ENCODE peak calls at places on chromosome 13, in four cellular contexts. One of them, this sample, is unnamed.

GRCh38 chr13:27130223-27131015 is 41.2 kb downstream of the USP12 start:
- DNase-seq in HepG2: no peak
- DNase-seq in GM12878: no peak
- DNase-seq in K562: no peak
- DNase-seq in this sample: no peak

GRCh38 chr13:40211586-40211968 is 454.9 kb downstream of the FOXO1 start:
- DNase-seq in HepG2: no peak
- DNase-seq in GM12878: no peak
- DNase-seq in K562: no peak
- DNase-seq in this sample: no peak

GRCh38 chr13:97141564-97142005 is 80.5 kb upstream of the MBNL2 start:
- DNase-seq in K562: peak
- DNase-seq in HepG2: peak
- DNase-seq in GM12878: peak
- DNase-seq in this sample: peak

GRCh38 chr13:53100394-53101063 is 71.9 kb downstream of the OLFM4 start:
- DNase-seq in GM12878: no peak
- DNase-seq in HepG2: no peak
- DNase-seq in K562: no peak
- DNase-seq in this sample: no peak

GRCh38 chr13:31036717-31037116 is 104.3 kb downstream of the TEX26 start:
- DNase-seq in K562: no peak
- DNase-seq in GM12878: no peak
- DNase-seq in HepG2: no peak
- DNase-seq in this sample: no peak

GRCh38 chr13:34654203-34654602 is 287.9 kb upstream of the NBEA start:
- DNase-seq in K562: no peak
- DNase-seq in GM12878: no peak
- DNase-seq in HepG2: no peak
- DNase-seq in this sample: peak

GRCh38 chr13:22893149-22893548 is 287.6 kb upstream of the SGCG start:
- DNase-seq in GM12878: no peak
- DNase-seq in HepG2: no peak
- DNase-seq in K562: no peak
- DNase-seq in this sample: no peak

GRCh38 chr13:41547253-41548000 is 90.1 kb downstream of the RGCC start:
- DNase-seq in GM12878: no peak
- DNase-seq in HepG2: peak
- DNase-seq in K562: no peak
- DNase-seq in this sample: no peak

GRCh38 chr13:39685652-39686051 is 30.2 kb downstream of the COG6 start:
- DNase-seq in K562: no peak
- DNase-seq in HepG2: no peak
- DNase-seq in GM12878: no peak
- DNase-seq in this sample: no peak

GRCh38 chr13:49164712-49165111 is 55.4 kb upstream of the MLNR start:
- DNase-seq in GM12878: no peak
- DNase-seq in HepG2: no peak
- DNase-seq in K562: no peak
- DNase-seq in this sample: no peak

GRCh38 chr13:99228737-99229691 is 28.4 kb downstream of the UBAC2 start:
- DNase-seq in K562: peak
- DNase-seq in HepG2: peak
- DNase-seq in GM12878: peak
- DNase-seq in this sample: no peak

GRCh38 chr13:41554626-41555386 is 97.5 kb downstream of the RGCC start:
- DNase-seq in K562: no peak
- DNase-seq in HepG2: no peak
- DNase-seq in GM12878: peak
- DNase-seq in this sample: no peak

GRCh38 chr13:99086149-99086868 is 108.4 kb upstream of the DOCK9 start:
- DNase-seq in K562: peak
- DNase-seq in HepG2: no peak
- DNase-seq in GM12878: no peak
- DNase-seq in this sample: peak

GRCh38 chr13:37313383-37313782 is 207.9 kb upstream of the CSNK1A1L start:
- DNase-seq in K562: no peak
- DNase-seq in GM12878: no peak
- DNase-seq in HepG2: no peak
- DNase-seq in this sample: no peak

GRCh38 chr13:49638416-49639072 is 10.2 kb downstream of the ARL11 start:
- DNase-seq in K562: no peak
- DNase-seq in HepG2: no peak
- DNase-seq in GM12878: no peak
- DNase-seq in this sample: no peak

GRCh38 chr13:110297011-110297410 is 9.9 kb downstream of the COL4A1 start:
- DNase-seq in GM12878: no peak
- DNase-seq in K562: no peak
- DNase-seq in HepG2: no peak
- DNase-seq in this sample: no peak

GRCh38 chr13:110298566-110299321 is 8.2 kb downstream of the COL4A1 start:
- DNase-seq in K562: no peak
- DNase-seq in GM12878: no peak
- DNase-seq in HepG2: no peak
- DNase-seq in this sample: peak

GRCh38 chr13:110300090-110300815 is 6.7 kb downstream of the COL4A1 start:
- DNase-seq in K562: no peak
- DNase-seq in GM12878: no peak
- DNase-seq in HepG2: no peak
- DNase-seq in this sample: no peak

GRCh38 chr13:110297771-110298170 is 9.2 kb downstream of the COL4A1 start:
- DNase-seq in HepG2: no peak
- DNase-seq in K562: no peak
- DNase-seq in GM12878: no peak
- DNase-seq in this sample: no peak

GRCh38 chr13:110298221-110298565 is 8.8 kb downstream of the COL4A1 start:
- DNase-seq in K562: no peak
- DNase-seq in HepG2: no peak
- DNase-seq in GM12878: no peak
- DNase-seq in this sample: no peak
- TF ChIP-seq CREB1 in K562: no peak
- TF ChIP-seq CREB1 in HepG2: no peak
- TF ChIP-seq CREB1 in GM12878: no peak
- TF ChIP-seq CREB1 in this sample: no peak

GRCh38 chr13:85557651-85558050 is 241.6 kb downstream of the SLITRK6 start:
- DNase-seq in GM12878: no peak
- DNase-seq in HepG2: no peak
- DNase-seq in K562: no peak
- DNase-seq in this sample: no peak
- TF ChIP-seq JUNB in GM12878: no peak
- TF ChIP-seq JUNB in HepG2: no peak
- TF ChIP-seq JUNB in K562: no peak
- TF ChIP-seq JUNB in this sample: no peak

GRCh38 chr13:78593129-78593528 is 10.2 kb downstream of the POU4F1 start:
- DNase-seq in HepG2: no peak
- DNase-seq in K562: no peak
- DNase-seq in GM12878: no peak
- DNase-seq in this sample: no peak

GRCh38 chr13:78595458-78595818 is 7.9 kb downstream of the POU4F1 start:
- DNase-seq in HepG2: no peak
- DNase-seq in K562: no peak
- DNase-seq in GM12878: no peak
- DNase-seq in this sample: peak

GRCh38 chr13:78596701-78597550 is 6.4 kb downstream of the POU4F1 start:
- DNase-seq in K562: no peak
- DNase-seq in GM12878: no peak
- DNase-seq in HepG2: no peak
- DNase-seq in this sample: peak

GRCh38 chr13:78595819-78596700 is 7.3 kb downstream of the POU4F1 start:
- DNase-seq in K562: no peak
- DNase-seq in HepG2: peak
- DNase-seq in GM12878: no peak
- DNase-seq in this sample: peak

GRCh38 chr13:78593652-78594494 is 9.5 kb downstream of the POU4F1 start:
- DNase-seq in GM12878: no peak
- DNase-seq in HepG2: no peak
- DNase-seq in K562: no peak
- DNase-seq in this sample: peak
- TF ChIP-seq EZH2 in GM12878: no peak
- TF ChIP-seq EZH2 in HepG2: no peak
- TF ChIP-seq EZH2 in K562: no peak
- TF ChIP-seq EZH2 in this sample: peak

GRCh38 chr13:46648166-46648607 is 95.2 kb downstream of the LRCH1 start:
- DNase-seq in GM12878: no peak
- DNase-seq in HepG2: peak
- DNase-seq in K562: peak
- DNase-seq in this sample: peak
- TF ChIP-seq CREB1 in GM12878: no peak
- TF ChIP-seq CREB1 in HepG2: no peak
- TF ChIP-seq CREB1 in K562: no peak
- TF ChIP-seq CREB1 in this sample: no peak

GRCh38 chr13:32136716-32137115 is 105.1 kb downstream of the FRY start:
- DNase-seq in HepG2: no peak
- DNase-seq in GM12878: no peak
- DNase-seq in K562: no peak
- DNase-seq in this sample: no peak
- TF ChIP-seq JUNB in HepG2: no peak
- TF ChIP-seq JUNB in GM12878: no peak
- TF ChIP-seq JUNB in K562: no peak
- TF ChIP-seq JUNB in this sample: no peak

GRCh38 chr13:112376050-112376681 is at the start of gene SPACA7:
- DNase-seq in GM12878: no peak
- DNase-seq in HepG2: no peak
- DNase-seq in K562: no peak
- DNase-seq in this sample: no peak
- TF ChIP-seq EZH2 in GM12878: no peak
- TF ChIP-seq EZH2 in HepG2: no peak
- TF ChIP-seq EZH2 in K562: no peak
- TF ChIP-seq EZH2 in this sample: no peak

GRCh38 chr13:25329706-25330105 is 28.3 kb downstream of the NUP58 start:
- DNase-seq in GM12878: no peak
- DNase-seq in K562: no peak
- DNase-seq in HepG2: no peak
- DNase-seq in this sample: no peak
- TF ChIP-seq CREB1 in GM12878: no peak
- TF ChIP-seq CREB1 in K562: no peak
- TF ChIP-seq CREB1 in HepG2: no peak
- TF ChIP-seq CREB1 in this sample: no peak

GRCh38 chr13:43289458-43290255 is 266.3 kb downstream of the DNAJC15 start:
- DNase-seq in HepG2: no peak
- DNase-seq in GM12878: no peak
- DNase-seq in K562: no peak
- DNase-seq in this sample: no peak
- TF ChIP-seq JUNB in HepG2: no peak
- TF ChIP-seq JUNB in GM12878: no peak
- TF ChIP-seq JUNB in K562: no peak
- TF ChIP-seq JUNB in this sample: no peak

GRCh38 chr13:55534306-55534705 is 1606.4 kb upstream of the PRR20A start:
- DNase-seq in GM12878: no peak
- DNase-seq in K562: no peak
- DNase-seq in HepG2: no peak
- DNase-seq in this sample: no peak

DNA sequence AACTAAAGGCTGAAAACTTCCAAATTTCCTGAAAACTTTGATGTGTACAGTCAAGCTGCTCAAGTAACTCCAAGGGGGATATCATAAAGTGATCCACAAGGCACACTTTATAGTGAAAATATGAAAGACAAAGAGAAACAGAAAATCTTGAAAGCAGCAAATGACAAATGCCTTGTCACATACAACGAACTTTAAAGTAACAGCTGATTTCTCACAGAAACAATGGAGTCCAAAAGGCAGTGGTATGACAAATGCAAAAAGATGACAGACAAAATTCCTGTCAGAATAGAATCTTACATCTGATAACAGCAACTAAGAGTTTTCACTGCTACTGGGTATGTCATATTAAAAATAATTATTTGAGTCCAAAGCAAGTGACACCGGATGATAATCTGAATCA is 1602.3 kb upstream of the PRR20A start:
- DNase-seq in HepG2: no peak
- DNase-seq in K562: no peak
- DNase-seq in GM12878: no peak
- DNase-seq in this sample: no peak
- TF ChIP-seq EZH2 in HepG2: no peak
- TF ChIP-seq EZH2 in K562: no peak
- TF ChIP-seq EZH2 in GM12878: no peak
- TF ChIP-seq EZH2 in this sample: no peak

This sample was measured in GM23338.